ENCODE peak calls at places on chromosomes 6 and 20, in four cellular contexts. C, P, R and Q are unnamed samples.

GRCh38 chr6:136288566-136289326 is 900 bp downstream of the BCLAF1 start:
- DNase-seq in C (peak; percentile 64), P (peak; percentile 77), R (peak; percentile 55), Q (peak; percentile 72)

GRCh38 chr6:44855562-44856494 is 468.3 kb downstream of the CDC5L start:
- DNase-seq in C (no peak), R (no peak), P (peak; percentile 49), Q (no peak)

GRCh38 chr6:628772-629171 is 28.1 kb downstream of the HUS1B start:
- DNase-seq in C (no peak), R (no peak), P (no peak), Q (no peak)

GRCh38 chr6:45278367-45278766 is 49.8 kb upstream of the RUNX2 start:
- DNase-seq in R (no peak), P (no peak), C (no peak), Q (no peak)

GRCh38 chr6:53828971-53829697 is 34.3 kb downstream of the LRRC1 start:
- DNase-seq in C (no peak), R (no peak), P (no peak), Q (no peak)

GRCh38 chr20:62355527-62356142 is 11.5 kb downstream of the LAMA5 start:
- DNase-seq in R (no peak), P (no peak), C (no peak), Q (no peak)

GRCh38 chr6:89139509-89140346 is 6.1 kb upstream of the PM20D2 start:
- DNase-seq in C (no peak), R (no peak), P (no peak), Q (no peak)

GRCh38 chr6:8269856-8270454 is 165.4 kb downstream of the SLC35B3 start:
- DNase-seq in R (no peak), C (no peak), P (no peak), Q (no peak)

GRCh38 chr6:5078121-5078695 is 6.9 kb upstream of the PPP1R3G start:
- DNase-seq in C (no peak), P (no peak), R (peak; percentile 60), Q (peak; percentile 60)

GRCh38 chr20:50172347-50173013 is 18.1 kb upstream of the CEBPB start:
- DNase-seq in C (peak; percentile 39), R (no peak), P (no peak), Q (no peak)

GRCh38 chr20:37598611-37599342 is 71.1 kb upstream of the BLCAP start:
- DNase-seq in C (no peak), P (peak; percentile 50), R (no peak), Q (no peak)

GRCh38 chr20:43914697-43915208 is at the start of gene TOX2:
- DNase-seq in C (no peak), P (peak; percentile 59), R (no peak), Q (no peak)

GRCh38 chr20:25470045-25470444 is 62.6 kb downstream of the GINS1 start:
- DNase-seq in C (no peak), R (peak; percentile 36), P (peak; percentile 14), Q (peak; percentile 28)

GRCh38 chr6:20124545-20124944 is 87.7 kb downstream of the MBOAT1 start:
- DNase-seq in P (no peak), C (no peak), R (no peak), Q (no peak)

GRCh38 chr20:47392721-47393073 is 36.2 kb upstream of the ZMYND8 start:
- DNase-seq in R (no peak), C (no peak), P (no peak), Q (no peak)

GRCh38 chr6:146543940-146544661 is 468 bp downstream of the RAB32 start:
- DNase-seq in P (no peak), C (peak; percentile 29), R (peak; percentile 25), Q (no peak)

GRCh38 chr6:163725008-163725941 is 310.8 kb downstream of the QKI start:
- DNase-seq in C (no peak), P (peak; percentile 34), R (no peak), Q (no peak)

GRCh38 chr6:3376064-3376463 is 80.8 kb downstream of the SLC22A23 start:
- DNase-seq in R (no peak), C (peak; percentile 73), P (no peak), Q (no peak)

GRCh38 chr6:41092421-41093140 is 19.8 kb downstream of the NFYA start:
- DNase-seq in C (no peak), R (peak; percentile 39), P (peak; percentile 26), Q (peak; percentile 41)

GRCh38 chr6:3357669-3358068 is 98.9 kb downstream of the PSMG4 start:
- DNase-seq in C (no peak), P (no peak), R (no peak), Q (no peak)